ENCODE peak calls at places on chromosomes 13 and 19, in seven cellular contexts. J, A, C, O, Y, F and V are unnamed samples.

GRCh38 chr19:49877879-49878743 is 609 bp downstream of the TBC1D17 start:
- DNase-seq in Y (peak; percentile 100), O (peak; percentile 93), C (peak; percentile 96), F (peak; percentile 98), A (peak; percentile 97), J (peak; percentile 97), V (peak; percentile 96)

GRCh38 chr13:36919206-36919832 is 719 bp downstream of the SMAD9 start:
- DNase-seq in Y (peak; percentile 31), O (no peak), A (no peak), J (no peak), C (peak; percentile 33), F (no peak), V (peak; percentile 18)

GRCh38 chr19:33177417-33177976 is 16.6 kb upstream of the LRP3 start:
- DNase-seq in O (no peak), A (no peak), J (no peak), C (no peak), Y (no peak), F (no peak), V (no peak)

GRCh38 chr19:10816691-10817090 is 19.3 kb downstream of the TMED1 start:
- DNase-seq in J (no peak), O (no peak), C (no peak), A (no peak), Y (no peak), F (no peak), V (no peak)

GRCh38 chr13:109012115-109012514 is 382.7 kb downstream of the MYO16 start:
- DNase-seq in A (no peak), C (no peak), O (no peak), J (no peak), Y (no peak), F (no peak), V (no peak)

GRCh38 chr19:7657047-7657779 is 11.6 kb upstream of the RETN start:
- DNase-seq in Y (no peak), C (no peak), F (no peak), A (no peak), J (no peak), O (no peak), V (no peak)

GRCh38 chr13:21548577-21548976 is 55.4 kb downstream of the MICU2 start:
- DNase-seq in J (no peak), O (no peak), F (no peak), A (no peak), Y (no peak), C (no peak), V (no peak)

GRCh38 chr19:16139752-16140151 is 3.7 kb upstream of the HSH2D start:
- DNase-seq in C (no peak), Y (no peak), J (no peak), O (no peak), F (no peak), A (no peak), V (peak; percentile 73)

GRCh38 chr19:15448014-15448777 is 1.6 kb downstream of the WIZ start:
- DNase-seq in Y (no peak), J (no peak), A (no peak), C (no peak), O (no peak), F (no peak), V (no peak)

GRCh38 chr13:41117859-41118258 is 14.7 kb downstream of the KBTBD6 start:
- DNase-seq in Y (no peak), C (no peak), O (no peak), F (no peak), A (no peak), J (peak; percentile 13), V (no peak)

GRCh38 chr19:14463747-14464146 is 11.4 kb downstream of the PTGER1 start:
- DNase-seq in F (no peak), O (no peak), A (no peak), C (no peak), Y (no peak), J (no peak), V (no peak)